ENCODE peak calls at places on chromosomes 7 and 10, in five cellular contexts. E is Peyer's patch, V is stomach, P is prostate gland, X is NB4. D is an unnamed sample.

GRCh38 chr10:13346280-13346819 is 1.7 kb downstream of the SEPHS1 start:
- DNase-seq in E (no peak), V (no peak), P (no peak), X (no peak), D (no peak)

GRCh38 chr10:119466076-119466475 is 76.4 kb downstream of the RGS10 start:
- DNase-seq in E (no peak), V (no peak), P (no peak), X (no peak), D (no peak)

GRCh38 chr10:75507469-75507868 is 76.0 kb downstream of the LRMDA start:
- DNase-seq in E (no peak), V (no peak), P (no peak), X (no peak), D (no peak)

GRCh38 chr7:117875566-117875965 is 2.3 kb upstream of the CTTNBP2 start:
- DNase-seq in E (no peak), V (no peak), P (no peak), X (peak; percentile 13), D (no peak)

GRCh38 chr10:119149723-119150122 is 15.8 kb downstream of the SFXN4 start:
- DNase-seq in E (no peak), V (no peak), P (no peak), X (peak; percentile 56), D (no peak)

GRCh38 chr7:82335927-82336326 is 107.7 kb downstream of the CACNA2D1 start:
- DNase-seq in E (no peak), V (no peak), P (peak; percentile 30), X (peak; percentile 8), D (no peak)

GRCh38 chr10:102230861-102231356 is 4.8 kb downstream of the ELOVL3 start:
- DNase-seq in E (peak; percentile 32), V (peak; percentile 53), P (no peak), X (peak; percentile 35), D (no peak)

GRCh38 chr10:5070648-5071410 is 23.4 kb upstream of the AKR1C3 start:
- DNase-seq in E (no peak), V (no peak), P (no peak), X (no peak), D (no peak)

GRCh38 chr10:112441520-112441919 is 5.2 kb downstream of the ZDHHC6 start:
- DNase-seq in E (no peak), V (no peak), P (no peak), X (no peak), D (no peak)

GRCh38 chr10:71927669-71928592 is 36.3 kb upstream of the CHST3 start:
- DNase-seq in E (no peak), V (no peak), P (no peak), X (no peak), D (no peak)

GRCh38 chr10:7513936-7514335 is 103.1 kb upstream of the SFMBT2 start:
- DNase-seq in E (no peak), V (no peak), P (no peak), X (no peak), D (no peak)

GRCh38 chr7:157089100-157089510 is 49.6 kb upstream of the UBE3C start:
- DNase-seq in E (no peak), V (no peak), P (no peak), X (peak; percentile 42), D (no peak)

GRCh38 chr10:113746188-113746950 is 5.1 kb upstream of the PLEKHS1 start:
- DNase-seq in E (no peak), V (no peak), P (no peak), X (no peak), D (no peak)

GRCh38 chr10:69218831-69219230 is 1.3 kb upstream of the HKDC1 start:
- DNase-seq in E (no peak), V (no peak), P (no peak), X (no peak), D (no peak)

GRCh38 chr10:20839141-20839540 is 58.0 kb downstream of the NEBL start:
- DNase-seq in E (no peak), V (no peak), P (no peak), X (no peak), D (no peak)

GRCh38 chr7:157668221-157668883 is 331.5 kb downstream of the DNAJB6 start:
- DNase-seq in E (no peak), V (no peak), P (no peak), X (peak; percentile 93), D (no peak)

GRCh38 chr7:351256-351655 is 61.3 kb downstream of the FOXL3 start:
- DNase-seq in E (peak; percentile 38), V (no peak), P (no peak), X (no peak), D (no peak)

GRCh38 chr7:31651800-31652326 is 35.2 kb upstream of the PPP1R17 start:
- DNase-seq in E (no peak), V (no peak), P (no peak), X (no peak), D (no peak)

GRCh38 chr10:43671659-43672555 is 23.2 kb upstream of the ZNF32 start:
- DNase-seq in E (no peak), V (peak; percentile 60), P (peak; percentile 63), X (peak; percentile 70), D (peak; percentile 44)

GRCh38 chr7:128755816-128756476 is 16.8 kb downstream of the CALU start:
- DNase-seq in E (no peak), V (no peak), P (no peak), X (no peak), D (peak; percentile 25)

GRCh38 chr10:2979267-2979660 is 88.1 kb upstream of the PFKP start:
- DNase-seq in E (no peak), V (no peak), P (no peak), X (peak; percentile 64), D (no peak)

GRCh38 chr10:108392286-108392685 is 1227.8 kb upstream of the SORCS1 start:
- DNase-seq in E (no peak), V (no peak), P (no peak), X (no peak), D (no peak)

GRCh38 chr7:50121269-50121668 is 28.2 kb upstream of the ZPBP start:
- DNase-seq in E (no peak), V (no peak), P (no peak), X (no peak), D (no peak)

GRCh38 chr10:129383651-129384050 is 83.4 kb upstream of the MGMT start:
- DNase-seq in E (no peak), V (no peak), P (no peak), X (no peak), D (no peak)

GRCh38 chr10:98321203-98321780 is 53.3 kb upstream of the LOXL4 start:
- DNase-seq in E (no peak), V (no peak), P (no peak), X (peak; percentile 80), D (no peak)

GRCh38 chr10:110642980-110643655 is 1.0 kb upstream of the RBM20 start:
- DNase-seq in E (no peak), V (no peak), P (no peak), X (no peak), D (no peak)

GRCh38 chr7:47901542-47901941 is 46.7 kb downstream of the PKD1L1 start:
- DNase-seq in E (no peak), V (no peak), P (no peak), X (no peak), D (no peak)

GRCh38 chr7:152583006-152583405 is 92.9 kb downstream of the XRCC2 start:
- DNase-seq in E (no peak), V (no peak), P (no peak), X (no peak), D (no peak)

GRCh38 chr7:74214816-74215630 is 5.2 kb downstream of the LAT2 start:
- DNase-seq in E (no peak), V (no peak), P (no peak), X (no peak), D (no peak)

GRCh38 chr7:32273297-32273696 is 203.1 kb upstream of the PDE1C start:
- DNase-seq in E (no peak), V (no peak), P (no peak), X (no peak), D (no peak)

GRCh38 chr7:73892003-73892975 is 31.3 kb downstream of the TMEM270 start:
- DNase-seq in E (no peak), V (peak; percentile 46), P (peak; percentile 33), X (no peak), D (no peak)

GRCh38 chr7:107690611-107691010 is 30.0 kb downstream of the SLC26A4 start:
- DNase-seq in E (no peak), V (no peak), P (no peak), X (no peak), D (no peak)

GRCh38 chr7:116512524-116513188 is 12.2 kb upstream of the CAV1 start:
- DNase-seq in E (no peak), V (no peak), P (no peak), X (no peak), D (no peak)

GRCh38 chr7:74612015-74612829 is 45.3 kb upstream of the GTF2I start:
- DNase-seq in E (no peak), V (no peak), P (peak; percentile 49), X (peak; percentile 52), D (no peak)

GRCh38 chr7:5612695-5613094 is 168.8 kb downstream of the RNF216 start:
- DNase-seq in E (no peak), V (no peak), P (no peak), X (no peak), D (no peak)

GRCh38 chr7:5603193-5604140 is 178.0 kb downstream of the RNF216 start:
- DNase-seq in E (no peak), V (no peak), P (no peak), X (peak; percentile 26), D (no peak)

GRCh38 chr7:5606235-5606634 is 175.2 kb downstream of the RNF216 start:
- DNase-seq in E (no peak), V (no peak), P (no peak), X (no peak), D (no peak)

GRCh38 chr7:5610500-5611186 is 170.8 kb downstream of the RNF216 start:
- DNase-seq in E (no peak), V (no peak), P (no peak), X (no peak), D (no peak)

GRCh38 chr7:5607958-5608656 is 173.4 kb downstream of the RNF216 start:
- DNase-seq in E (no peak), V (no peak), P (no peak), X (peak; percentile 52), D (no peak)
- TF ChIP-seq POLR2A in E (no peak), V (no peak), P (no peak), X (no peak), D (no peak)

GRCh38 chr10:87661861-87662785 is 2.4 kb downstream of the PAPSS2 start:
- DNase-seq in E (no peak), V (no peak), P (no peak), X (no peak), D (no peak)
- TF ChIP-seq POLR2A in E (no peak), V (no peak), P (no peak), X (no peak), D (no peak)

GRCh38 chr7:94509264-94509878 is at the start of gene CASD1:
- DNase-seq in E (peak; percentile 71), V (peak; percentile 55), P (peak; percentile 61), X (peak; percentile 75), D (peak; percentile 7)
- TF ChIP-seq POLR2A in E (no peak), V (no peak), P (no peak), X (no peak), D (no peak)

GRCh38 chr7:2928256-2928612 is 84.1 kb upstream of the GNA12 start:
- DNase-seq in E (no peak), V (no peak), P (no peak), X (no peak), D (no peak)

GRCh38 chr7:2931034-2931415 is 86.9 kb upstream of the GNA12 start:
- DNase-seq in E (no peak), V (no peak), P (no peak), X (no peak), D (no peak)

GRCh38 chr7:2929321-2930201 is 85.5 kb upstream of the GNA12 start:
- DNase-seq in E (no peak), V (no peak), P (no peak), X (no peak), D (no peak)

GRCh38 chr7:2928613-2929311 is 84.7 kb upstream of the GNA12 start:
- DNase-seq in E (no peak), V (no peak), P (no peak), X (no peak), D (no peak)

GRCh38 chr7:2930310-2931033 is 86.4 kb upstream of the GNA12 start:
- DNase-seq in E (no peak), V (no peak), P (no peak), X (no peak), D (no peak)
- TF ChIP-seq POLR2A in E (no peak), V (no peak), P (no peak), X (no peak), D (no peak)

D was measured in gastrocnemius medialis.